ENCODE peak calls at places on chromosomes 5 and 9, in ten cellular contexts. Z is IMR-90, K is psoas muscle, M is lower leg skin, S is sigmoid colon, P is HFF-Myc, X is mammary epithelial cell, C is choroid plexus epithelial cell, I is GM20000, N is MM.1S. A is an unnamed sample.

GRCh38 chr9:92719028-92719647 is 45.5 kb downstream of the BICD2 start:
- DNase-seq in X (no peak), Z (no peak), C (no peak), N (no peak), K (no peak), P (no peak), M (peak; percentile 77), S (no peak), I (no peak), A (no peak)

GRCh38 chr5:24539625-24540024 is 105.2 kb downstream of the CDH10 start:
- DNase-seq in K (no peak), N (no peak), S (no peak), C (peak; percentile 7), Z (no peak), P (no peak), M (no peak), I (no peak), X (no peak), A (no peak)

GRCh38 chr5:69454460-69455249 is 37.9 kb upstream of the OCLN start:
- DNase-seq in M (no peak), C (no peak), I (no peak), X (no peak), S (no peak), N (no peak), P (no peak), Z (no peak), K (no peak), A (no peak)

GRCh38 chr5:136388474-136388873 is 23.1 kb upstream of the TRPC7 start:
- DNase-seq in Z (no peak), P (no peak), S (no peak), C (no peak), I (no peak), M (no peak), N (no peak), X (no peak), K (no peak), A (no peak)

GRCh38 chr5:36607114-36607561 is 732 bp downstream of the SLC1A3 start:
- DNase-seq in I (no peak), S (no peak), K (peak; percentile 63), N (no peak), Z (peak; percentile 30), M (peak; percentile 83), C (peak; percentile 58), P (peak; percentile 24), X (peak; percentile 46), A (no peak)

GRCh38 chr5:173486355-173486754 is 130.1 kb downstream of the BOD1 start:
- DNase-seq in Z (no peak), S (no peak), C (no peak), N (no peak), I (no peak), K (no peak), M (peak; percentile 37), P (no peak), X (no peak), A (no peak)

GRCh38 chr9:69173891-69174644 is at the start of gene TJP2:
- DNase-seq in M (peak; percentile 92), I (peak; percentile 85), C (peak; percentile 81), P (no peak), K (peak; percentile 90), X (peak; percentile 84), S (peak; percentile 82), Z (peak; percentile 75), N (peak; percentile 76), A (peak; percentile 71)

GRCh38 chr5:123454236-123454911 is 31.2 kb upstream of the CEP120 start:
- DNase-seq in M (no peak), C (peak; percentile 55), K (no peak), N (no peak), X (peak; percentile 12), S (no peak), P (no peak), I (no peak), Z (peak; percentile 61), A (no peak)

GRCh38 chr5:143582176-143582575 is 178.7 kb upstream of the NR3C1 start:
- DNase-seq in N (peak; percentile 72), I (no peak), K (no peak), Z (no peak), X (no peak), S (no peak), C (peak; percentile 48), P (no peak), M (no peak), A (no peak)

GRCh38 chr5:177604116-177604521 is 4.2 kb downstream of the B4GALT7 start:
- DNase-seq in S (no peak), I (no peak), C (no peak), P (no peak), N (no peak), X (no peak), Z (no peak), K (no peak), M (peak; percentile 84), A (no peak)

GRCh38 chr5:60810438-60811085 is 33.5 kb downstream of the ELOVL7 start:
- DNase-seq in I (no peak), P (no peak), M (no peak), X (peak; percentile 21), C (peak; percentile 48), S (no peak), N (no peak), Z (no peak), K (no peak), A (no peak)

GRCh38 chr5:101390317-101390908 is 487.3 kb upstream of the ST8SIA4 start:
- DNase-seq in N (peak; percentile 49), X (peak; percentile 26), S (no peak), M (no peak), I (peak; percentile 2), P (peak; percentile 22), K (no peak), C (peak; percentile 71), Z (peak; percentile 45), A (no peak)

GRCh38 chr5:14901462-14902051 is 30.0 kb upstream of the ANKH start:
- DNase-seq in X (no peak), S (no peak), P (peak; percentile 70), C (peak; percentile 63), I (no peak), K (no peak), N (no peak), M (no peak), Z (peak; percentile 83), A (no peak)

GRCh38 chr5:158938181-158938580 is 161.5 kb downstream of the EBF1 start:
- DNase-seq in N (no peak), K (no peak), C (no peak), P (no peak), M (no peak), S (no peak), I (no peak), X (no peak), Z (no peak), A (no peak)

GRCh38 chr5:151284392-151284967 is 19.1 kb downstream of the SLC36A3 start:
- DNase-seq in M (no peak), K (no peak), P (no peak), I (no peak), X (no peak), C (no peak), S (no peak), N (no peak), Z (no peak), A (no peak)
- TF ChIP-seq CTCF in M (no peak), K (peak; percentile 6), P (peak; percentile 38), I (peak; percentile 33), X (peak; percentile 16), C (peak; percentile 43), S (no peak), N (peak; percentile 35), Z (peak; percentile 7), A (peak; percentile 30)

GRCh38 chr9:20552874-20553624 is 69.2 kb downstream of the MLLT3 start:
- DNase-seq in N (peak; percentile 47), C (peak; percentile 41), X (no peak), I (no peak), P (no peak), K (no peak), Z (peak; percentile 25), M (no peak), S (no peak), A (no peak)
- TF ChIP-seq CTCF in N (peak; percentile 20), C (peak; percentile 38), X (no peak), I (no peak), P (no peak), K (peak; percentile 30), Z (peak; percentile 36), M (no peak), S (no peak), A (no peak)

GRCh38 chr5:96257904-96258303 is 175.1 kb downstream of the PCSK1 start:
- DNase-seq in Z (peak; percentile 91), S (no peak), P (no peak), I (no peak), X (peak; percentile 28), N (no peak), K (no peak), M (no peak), C (peak; percentile 71), A (no peak)

GRCh38 chr5:96258692-96259091 is 174.4 kb downstream of the PCSK1 start:
- DNase-seq in C (no peak), M (no peak), X (no peak), S (no peak), K (no peak), N (no peak), Z (no peak), I (no peak), P (no peak), A (no peak)

GRCh38 chr5:96259211-96259772 is 173.8 kb downstream of the PCSK1 start:
- DNase-seq in X (peak; percentile 73), M (no peak), N (no peak), S (no peak), P (no peak), Z (peak; percentile 74), C (peak; percentile 56), I (no peak), K (no peak), A (no peak)

GRCh38 chr5:96254980-96255681 is 177.9 kb downstream of the PCSK1 start:
- DNase-seq in X (peak; percentile 61), I (no peak), K (no peak), Z (peak; percentile 94), P (peak; percentile 82), M (no peak), N (no peak), C (peak; percentile 84), S (no peak), A (no peak)

GRCh38 chr5:96256795-96257470 is 176.1 kb downstream of the PCSK1 start:
- DNase-seq in C (peak; percentile 79), Z (peak; percentile 96), X (peak; percentile 20), P (peak; percentile 75), K (no peak), M (no peak), I (peak; percentile 13), N (no peak), S (no peak), A (no peak)
- TF ChIP-seq CTCF in C (peak; percentile 30), Z (peak; percentile 18), X (no peak), P (no peak), K (no peak), M (no peak), I (peak; percentile 9), N (no peak), S (no peak), A (no peak)

GRCh38 chr5:169160405-169160901 is 140.5 kb downstream of the SLIT3 start:
- DNase-seq in Z (no peak), K (no peak), X (peak; percentile 61), M (peak; percentile 81), I (no peak), N (no peak), P (no peak), C (no peak), S (no peak), A (no peak)
- TF ChIP-seq CTCF in Z (no peak), K (no peak), X (peak; percentile 53), M (no peak), I (no peak), N (no peak), P (peak; percentile 32), C (no peak), S (no peak), A (no peak)